ENCODE peak calls at places on chromosomes 16 and 17, in four cellular contexts. U, A, D and W are unnamed samples.

GRCh38 chr16:75541236-75541635 is 5.3 kb upstream of the CHST5 start:
- DNase-seq in A (no peak), D (no peak), U (no peak), W (no peak)

GRCh38 chr16:74909665-74910064 is 75.3 kb downstream of the WDR59 start:
- DNase-seq in U (no peak), D (no peak), A (no peak), W (no peak)

GRCh38 chr16:67229906-67230808 is 3.2 kb downstream of the TMEM208 start:
- DNase-seq in A (no peak), U (no peak), D (no peak), W (no peak)

GRCh38 chr17:59167571-59168001 is 12.0 kb downstream of the PRR11 start:
- DNase-seq in A (no peak), D (peak; percentile 43), U (no peak), W (no peak)

GRCh38 chr17:74770498-74771318 is 5.4 kb downstream of the NAT9 start:
- DNase-seq in U (no peak), A (peak; percentile 52), D (no peak), W (no peak)

GRCh38 chr16:50526796-50527195 is 21.4 kb upstream of the NKD1 start:
- DNase-seq in D (no peak), A (no peak), U (no peak), W (no peak)

GRCh38 chr17:82592751-82593589 is 55.3 kb downstream of the WDR45B start:
- DNase-seq in D (peak; percentile 71), U (peak; percentile 82), A (no peak), W (peak; percentile 77)

GRCh38 chr16:2867987-2868789 is 10.2 kb upstream of the PRSS22 start:
- DNase-seq in U (peak; percentile 73), A (peak; percentile 95), D (peak; percentile 97), W (peak; percentile 91)

GRCh38 chr16:28258571-28258970 is 33.8 kb upstream of the SBK1 start:
- DNase-seq in U (no peak), A (no peak), D (no peak), W (peak; percentile 13)